ENCODE peak calls at places on chromosomes 6 and 20, in nine cellular contexts. One of them, this sample, is unnamed.

GRCh38 chr20:61930776-61931475 is 134.8 kb downstream of the TAF4 start:
- DNase-seq in AG10803: no peak
- DNase-seq in activated CD8-positive, alpha-beta T cell treated with anti-CD3 and anti-CD28 coated beads for 36 hours: no peak
- DNase-seq in fibroblast of pulmonary artery: no peak
- DNase-seq in chondrocyte: peak
- DNase-seq in nephron progenitor cell: no peak
- DNase-seq in left ventricle myocardium inferior: peak
- DNase-seq in psoas muscle: peak
- DNase-seq in RWPE1: no peak
- DNase-seq in this sample: no peak

GRCh38 chr20:63577317-63577894 is 3.4 kb upstream of the HELZ2 start:
- DNase-seq in fibroblast of pulmonary artery: no peak
- DNase-seq in activated CD8-positive, alpha-beta T cell treated with anti-CD3 and anti-CD28 coated beads for 36 hours: no peak
- DNase-seq in chondrocyte: no peak
- DNase-seq in psoas muscle: peak
- DNase-seq in nephron progenitor cell: no peak
- DNase-seq in left ventricle myocardium inferior: peak
- DNase-seq in AG10803: no peak
- DNase-seq in RWPE1: no peak
- DNase-seq in this sample: no peak

GRCh38 chr20:33480071-33480470 is 9.8 kb upstream of the CBFA2T2 start:
- DNase-seq in chondrocyte: peak
- DNase-seq in nephron progenitor cell: no peak
- DNase-seq in AG10803: no peak
- DNase-seq in activated CD8-positive, alpha-beta T cell treated with anti-CD3 and anti-CD28 coated beads for 36 hours: no peak
- DNase-seq in psoas muscle: no peak
- DNase-seq in fibroblast of pulmonary artery: no peak
- DNase-seq in left ventricle myocardium inferior: no peak
- DNase-seq in RWPE1: no peak
- DNase-seq in this sample: no peak

GRCh38 chr6:81790034-81790433 is 37.6 kb upstream of the TENT5A start:
- DNase-seq in RWPE1: no peak
- DNase-seq in left ventricle myocardium inferior: no peak
- DNase-seq in AG10803: no peak
- DNase-seq in nephron progenitor cell: no peak
- DNase-seq in activated CD8-positive, alpha-beta T cell treated with anti-CD3 and anti-CD28 coated beads for 36 hours: no peak
- DNase-seq in fibroblast of pulmonary artery: no peak
- DNase-seq in chondrocyte: no peak
- DNase-seq in psoas muscle: no peak
- DNase-seq in this sample: no peak

GRCh38 chr6:157556671-157557430 is 175.9 kb downstream of the ZDHHC14 start:
- DNase-seq in AG10803: no peak
- DNase-seq in activated CD8-positive, alpha-beta T cell treated with anti-CD3 and anti-CD28 coated beads for 36 hours: no peak
- DNase-seq in chondrocyte: no peak
- DNase-seq in RWPE1: no peak
- DNase-seq in psoas muscle: no peak
- DNase-seq in nephron progenitor cell: no peak
- DNase-seq in fibroblast of pulmonary artery: no peak
- DNase-seq in left ventricle myocardium inferior: no peak
- DNase-seq in this sample: no peak

GRCh38 chr6:134309227-134309626 is 8.7 kb downstream of the SGK1 start:
- DNase-seq in psoas muscle: no peak
- DNase-seq in left ventricle myocardium inferior: no peak
- DNase-seq in chondrocyte: no peak
- DNase-seq in nephron progenitor cell: no peak
- DNase-seq in AG10803: no peak
- DNase-seq in RWPE1: no peak
- DNase-seq in fibroblast of pulmonary artery: no peak
- DNase-seq in activated CD8-positive, alpha-beta T cell treated with anti-CD3 and anti-CD28 coated beads for 36 hours: no peak
- DNase-seq in this sample: no peak

GRCh38 chr6:71197770-71198169 is 90.8 kb upstream of the OGFRL1 start:
- DNase-seq in nephron progenitor cell: no peak
- DNase-seq in fibroblast of pulmonary artery: peak
- DNase-seq in RWPE1: no peak
- DNase-seq in psoas muscle: no peak
- DNase-seq in chondrocyte: no peak
- DNase-seq in AG10803: peak
- DNase-seq in left ventricle myocardium inferior: no peak
- DNase-seq in activated CD8-positive, alpha-beta T cell treated with anti-CD3 and anti-CD28 coated beads for 36 hours: no peak
- DNase-seq in this sample: no peak

GRCh38 chr20:61218886-61219480 is 33.1 kb upstream of the CDH4 start:
- DNase-seq in fibroblast of pulmonary artery: no peak
- DNase-seq in nephron progenitor cell: no peak
- DNase-seq in left ventricle myocardium inferior: no peak
- DNase-seq in chondrocyte: no peak
- DNase-seq in activated CD8-positive, alpha-beta T cell treated with anti-CD3 and anti-CD28 coated beads for 36 hours: no peak
- DNase-seq in AG10803: peak
- DNase-seq in psoas muscle: no peak
- DNase-seq in RWPE1: no peak
- DNase-seq in this sample: no peak

GRCh38 chr6:137883400-137883888 is 16.4 kb downstream of the TNFAIP3 start:
- DNase-seq in fibroblast of pulmonary artery: peak
- DNase-seq in RWPE1: no peak
- DNase-seq in left ventricle myocardium inferior: peak
- DNase-seq in AG10803: peak
- DNase-seq in nephron progenitor cell: no peak
- DNase-seq in activated CD8-positive, alpha-beta T cell treated with anti-CD3 and anti-CD28 coated beads for 36 hours: peak
- DNase-seq in psoas muscle: no peak
- DNase-seq in chondrocyte: no peak
- DNase-seq in this sample: no peak

GRCh38 chr20:57609842-57610167 is 10.4 kb downstream of the ZBP1 start:
- DNase-seq in AG10803: no peak
- DNase-seq in psoas muscle: peak
- DNase-seq in chondrocyte: no peak
- DNase-seq in nephron progenitor cell: no peak
- DNase-seq in fibroblast of pulmonary artery: no peak
- DNase-seq in left ventricle myocardium inferior: no peak
- DNase-seq in RWPE1: no peak
- DNase-seq in activated CD8-positive, alpha-beta T cell treated with anti-CD3 and anti-CD28 coated beads for 36 hours: no peak
- DNase-seq in this sample: no peak

GRCh38 chr6:166341915-166342292 is 441 bp downstream of the SFT2D1 start:
- DNase-seq in activated CD8-positive, alpha-beta T cell treated with anti-CD3 and anti-CD28 coated beads for 36 hours: peak
- DNase-seq in nephron progenitor cell: no peak
- DNase-seq in psoas muscle: no peak
- DNase-seq in RWPE1: no peak
- DNase-seq in fibroblast of pulmonary artery: no peak
- DNase-seq in chondrocyte: no peak
- DNase-seq in left ventricle myocardium inferior: no peak
- DNase-seq in AG10803: peak
- DNase-seq in this sample: no peak

GRCh38 chr6:88367248-88367647 is 201.1 kb upstream of the CNR1 start:
- DNase-seq in fibroblast of pulmonary artery: no peak
- DNase-seq in activated CD8-positive, alpha-beta T cell treated with anti-CD3 and anti-CD28 coated beads for 36 hours: no peak
- DNase-seq in chondrocyte: no peak
- DNase-seq in RWPE1: no peak
- DNase-seq in psoas muscle: no peak
- DNase-seq in nephron progenitor cell: no peak
- DNase-seq in AG10803: no peak
- DNase-seq in left ventricle myocardium inferior: no peak
- DNase-seq in this sample: no peak

GRCh38 chr6:95856876-95857364 is 158.9 kb upstream of the FUT9 start:
- DNase-seq in AG10803: no peak
- DNase-seq in fibroblast of pulmonary artery: no peak
- DNase-seq in left ventricle myocardium inferior: no peak
- DNase-seq in psoas muscle: no peak
- DNase-seq in chondrocyte: no peak
- DNase-seq in nephron progenitor cell: no peak
- DNase-seq in RWPE1: no peak
- DNase-seq in activated CD8-positive, alpha-beta T cell treated with anti-CD3 and anti-CD28 coated beads for 36 hours: no peak
- DNase-seq in this sample: no peak

GRCh38 chr6:109920911-109921310 is 57.2 kb upstream of the GPR6 start:
- DNase-seq in AG10803: no peak
- DNase-seq in psoas muscle: no peak
- DNase-seq in fibroblast of pulmonary artery: no peak
- DNase-seq in chondrocyte: no peak
- DNase-seq in RWPE1: no peak
- DNase-seq in activated CD8-positive, alpha-beta T cell treated with anti-CD3 and anti-CD28 coated beads for 36 hours: no peak
- DNase-seq in left ventricle myocardium inferior: no peak
- DNase-seq in nephron progenitor cell: no peak
- DNase-seq in this sample: no peak

GRCh38 chr20:1324598-1325172 is 4.3 kb downstream of the SDCBP2 start:
- DNase-seq in RWPE1: no peak
- DNase-seq in AG10803: peak
- DNase-seq in chondrocyte: no peak
- DNase-seq in left ventricle myocardium inferior: no peak
- DNase-seq in psoas muscle: no peak
- DNase-seq in fibroblast of pulmonary artery: peak
- DNase-seq in activated CD8-positive, alpha-beta T cell treated with anti-CD3 and anti-CD28 coated beads for 36 hours: peak
- DNase-seq in nephron progenitor cell: no peak
- DNase-seq in this sample: no peak

GRCh38 chr6:129672883-129673631 is 36.9 kb downstream of the ARHGAP18 start:
- DNase-seq in AG10803: peak
- DNase-seq in activated CD8-positive, alpha-beta T cell treated with anti-CD3 and anti-CD28 coated beads for 36 hours: peak
- DNase-seq in chondrocyte: no peak
- DNase-seq in psoas muscle: no peak
- DNase-seq in RWPE1: peak
- DNase-seq in nephron progenitor cell: no peak
- DNase-seq in fibroblast of pulmonary artery: peak
- DNase-seq in left ventricle myocardium inferior: no peak
- DNase-seq in this sample: peak

GRCh38 chr20:45340951-45341350 is 7.3 kb downstream of the SDC4 start:
- DNase-seq in activated CD8-positive, alpha-beta T cell treated with anti-CD3 and anti-CD28 coated beads for 36 hours: no peak
- DNase-seq in psoas muscle: no peak
- DNase-seq in AG10803: no peak
- DNase-seq in fibroblast of pulmonary artery: no peak
- DNase-seq in nephron progenitor cell: no peak
- DNase-seq in left ventricle myocardium inferior: no peak
- DNase-seq in RWPE1: peak
- DNase-seq in chondrocyte: no peak
- DNase-seq in this sample: no peak

GRCh38 chr6:168526841-168527281 is 85.9 kb downstream of the SMOC2 start:
- DNase-seq in nephron progenitor cell: no peak
- DNase-seq in AG10803: no peak
- DNase-seq in left ventricle myocardium inferior: peak
- DNase-seq in chondrocyte: no peak
- DNase-seq in RWPE1: no peak
- DNase-seq in activated CD8-positive, alpha-beta T cell treated with anti-CD3 and anti-CD28 coated beads for 36 hours: no peak
- DNase-seq in fibroblast of pulmonary artery: peak
- DNase-seq in psoas muscle: peak
- DNase-seq in this sample: no peak

GRCh38 chr6:21730533-21730932 is 137.0 kb downstream of the SOX4 start:
- DNase-seq in AG10803: no peak
- DNase-seq in psoas muscle: no peak
- DNase-seq in RWPE1: no peak
- DNase-seq in nephron progenitor cell: no peak
- DNase-seq in fibroblast of pulmonary artery: no peak
- DNase-seq in chondrocyte: no peak
- DNase-seq in left ventricle myocardium inferior: no peak
- DNase-seq in activated CD8-positive, alpha-beta T cell treated with anti-CD3 and anti-CD28 coated beads for 36 hours: no peak
- DNase-seq in this sample: no peak

GRCh38 chr20:2872304-2873009 is 824 bp upstream of the PTPRA start:
- DNase-seq in RWPE1: peak
- DNase-seq in AG10803: peak
- DNase-seq in left ventricle myocardium inferior: peak
- DNase-seq in chondrocyte: no peak
- DNase-seq in nephron progenitor cell: peak
- DNase-seq in psoas muscle: peak
- DNase-seq in activated CD8-positive, alpha-beta T cell treated with anti-CD3 and anti-CD28 coated beads for 36 hours: peak
- DNase-seq in fibroblast of pulmonary artery: peak
- DNase-seq in this sample: peak
- TF ChIP-seq CTCF in RWPE1: peak
- TF ChIP-seq CTCF in AG10803: peak
- TF ChIP-seq CTCF in left ventricle myocardium inferior: no peak
- TF ChIP-seq CTCF in chondrocyte: peak
- TF ChIP-seq CTCF in nephron progenitor cell: no peak
- TF ChIP-seq CTCF in psoas muscle: peak
- TF ChIP-seq CTCF in activated CD8-positive, alpha-beta T cell treated with anti-CD3 and anti-CD28 coated beads for 36 hours: peak
- TF ChIP-seq CTCF in fibroblast of pulmonary artery: peak
- TF ChIP-seq CTCF in this sample: peak

GRCh38 chr20:52001999-52002666 is 189.4 kb downstream of the ZFP64 start:
- DNase-seq in AG10803: no peak
- DNase-seq in chondrocyte: no peak
- DNase-seq in psoas muscle: no peak
- DNase-seq in left ventricle myocardium inferior: no peak
- DNase-seq in RWPE1: no peak
- DNase-seq in nephron progenitor cell: no peak
- DNase-seq in fibroblast of pulmonary artery: peak
- DNase-seq in activated CD8-positive, alpha-beta T cell treated with anti-CD3 and anti-CD28 coated beads for 36 hours: no peak
- DNase-seq in this sample: no peak
- TF ChIP-seq CTCF in AG10803: peak
- TF ChIP-seq CTCF in chondrocyte: peak
- TF ChIP-seq CTCF in psoas muscle: no peak
- TF ChIP-seq CTCF in left ventricle myocardium inferior: no peak
- TF ChIP-seq CTCF in RWPE1: no peak
- TF ChIP-seq CTCF in nephron progenitor cell: no peak
- TF ChIP-seq CTCF in fibroblast of pulmonary artery: peak
- TF ChIP-seq CTCF in activated CD8-positive, alpha-beta T cell treated with anti-CD3 and anti-CD28 coated beads for 36 hours: no peak
- TF ChIP-seq CTCF in this sample: no peak

DNA sequence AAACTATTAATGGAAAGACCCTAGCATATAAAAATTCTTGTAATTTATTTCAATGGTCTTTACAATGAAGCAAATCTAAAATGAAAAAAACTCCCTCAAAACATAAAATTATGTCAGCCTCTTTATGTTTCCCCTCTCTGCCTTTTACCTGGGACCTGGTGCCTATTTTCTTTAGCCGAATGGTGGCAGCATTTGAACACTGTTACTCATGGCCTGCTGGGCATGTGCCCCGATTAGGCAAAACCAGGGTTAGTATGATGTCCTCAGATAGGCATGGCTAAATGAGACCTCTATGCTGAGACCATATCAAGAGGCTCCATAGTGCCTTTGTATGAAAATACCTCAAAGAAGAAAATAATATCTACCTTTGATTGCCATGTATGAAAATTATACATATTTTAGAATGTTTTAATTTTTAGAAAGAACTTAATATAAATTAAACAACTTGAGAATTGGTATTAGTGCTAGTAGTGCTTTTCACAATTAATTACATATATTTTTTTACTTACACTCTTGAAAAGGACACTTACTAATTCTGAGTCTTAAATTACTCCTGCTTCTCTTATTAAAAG is 22.5 kb upstream of the C6orf58 start:
- DNase-seq in AG10803: peak
- DNase-seq in left ventricle myocardium inferior: no peak
- DNase-seq in RWPE1: peak
- DNase-seq in nephron progenitor cell: no peak
- DNase-seq in activated CD8-positive, alpha-beta T cell treated with anti-CD3 and anti-CD28 coated beads for 36 hours: peak
- DNase-seq in fibroblast of pulmonary artery: peak
- DNase-seq in psoas muscle: no peak
- DNase-seq in chondrocyte: no peak
- DNase-seq in this sample: no peak
- TF ChIP-seq CTCF in AG10803: peak
- TF ChIP-seq CTCF in left ventricle myocardium inferior: peak
- TF ChIP-seq CTCF in RWPE1: peak
- TF ChIP-seq CTCF in nephron progenitor cell: no peak
- TF ChIP-seq CTCF in activated CD8-positive, alpha-beta T cell treated with anti-CD3 and anti-CD28 coated beads for 36 hours: no peak
- TF ChIP-seq CTCF in fibroblast of pulmonary artery: peak
- TF ChIP-seq CTCF in psoas muscle: peak
- TF ChIP-seq CTCF in chondrocyte: peak
- TF ChIP-seq CTCF in this sample: peak

DNA sequence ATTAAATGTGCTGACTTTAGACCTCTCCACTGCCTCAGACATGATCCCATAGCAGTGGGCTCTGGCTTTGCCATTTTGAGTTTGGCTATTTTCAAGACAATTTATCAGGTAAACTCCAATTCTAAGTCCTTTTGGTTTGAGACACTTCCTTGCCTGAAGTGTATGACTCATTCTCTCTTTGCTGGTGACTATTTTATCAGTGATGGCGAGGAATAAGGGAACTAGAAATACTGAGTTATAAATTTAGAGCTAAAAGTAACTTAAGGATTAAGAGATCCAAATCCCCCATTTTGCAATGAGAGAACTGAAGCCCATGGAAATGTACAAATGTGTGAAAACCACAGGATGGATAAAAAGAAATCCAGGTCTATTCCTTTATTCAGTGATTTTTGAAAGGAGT is 30.9 kb upstream of the CD83 start:
- DNase-seq in left ventricle myocardium inferior: no peak
- DNase-seq in activated CD8-positive, alpha-beta T cell treated with anti-CD3 and anti-CD28 coated beads for 36 hours: no peak
- DNase-seq in AG10803: no peak
- DNase-seq in fibroblast of pulmonary artery: no peak
- DNase-seq in chondrocyte: no peak
- DNase-seq in nephron progenitor cell: no peak
- DNase-seq in RWPE1: no peak
- DNase-seq in psoas muscle: no peak
- DNase-seq in this sample: no peak
- TF ChIP-seq CTCF in left ventricle myocardium inferior: no peak
- TF ChIP-seq CTCF in activated CD8-positive, alpha-beta T cell treated with anti-CD3 and anti-CD28 coated beads for 36 hours: no peak
- TF ChIP-seq CTCF in AG10803: no peak
- TF ChIP-seq CTCF in fibroblast of pulmonary artery: no peak
- TF ChIP-seq CTCF in chondrocyte: no peak
- TF ChIP-seq CTCF in nephron progenitor cell: no peak
- TF ChIP-seq CTCF in RWPE1: no peak
- TF ChIP-seq CTCF in psoas muscle: no peak
- TF ChIP-seq CTCF in this sample: no peak